ENCODE peak calls at places on chromosome 22, in seven cellular contexts. B is OCI-LY7, J is neural progenitor cell, V is HCT116, U is SK-N-SH, C is GM23338, E is PC-3. D is an unnamed sample.

GRCh38 chr22:27110985-27111451 is 453.6 kb downstream of the MIAT start:
- DNase-seq in J (peak; percentile 36), E (no peak), V (no peak), C (peak; percentile 40), U (peak; percentile 57), B (no peak), D (peak; percentile 50)

GRCh38 chr22:29093501-29093921 is 20.7 kb downstream of the KREMEN1 start:
- DNase-seq in E (no peak), C (no peak), V (no peak), U (peak; percentile 65), B (no peak), J (no peak), D (no peak)

GRCh38 chr22:49849161-49850020 is 4.3 kb upstream of the ZBED4 start:
- DNase-seq in C (no peak), E (no peak), V (no peak), U (peak; percentile 54), J (no peak), B (no peak), D (no peak)

GRCh38 chr22:49381595-49382450 is 445.9 kb downstream of the BRD1 start:
- DNase-seq in B (no peak), E (no peak), C (no peak), U (no peak), V (no peak), J (no peak), D (no peak)

GRCh38 chr22:30580896-30581295 is 6.4 kb upstream of the GAL3ST1 start:
- DNase-seq in J (no peak), U (no peak), V (no peak), B (no peak), C (no peak), E (no peak), D (no peak)

GRCh38 chr22:23565288-23565941 is 14.7 kb downstream of the IGLL1 start:
- DNase-seq in U (peak; percentile 67), V (peak; percentile 4), C (peak; percentile 71), B (peak; percentile 26), J (peak; percentile 57), E (no peak), D (peak; percentile 26)

GRCh38 chr22:50706481-50707125 is 31.4 kb upstream of the ACR start:
- DNase-seq in V (no peak), C (no peak), U (no peak), B (no peak), E (no peak), J (no peak), D (no peak)

GRCh38 chr22:50017701-50018224 is 5.2 kb upstream of the IL17REL start:
- DNase-seq in B (no peak), J (no peak), E (no peak), C (no peak), U (no peak), V (no peak), D (no peak)

GRCh38 chr22:31036671-31037550 is 44.2 kb upstream of the SMTN start:
- DNase-seq in J (no peak), E (peak; percentile 64), B (no peak), V (no peak), C (no peak), U (no peak), D (no peak)

GRCh38 chr22:37607010-37607911 is 1.4 kb upstream of the GGA1 start:
- DNase-seq in B (peak; percentile 87), J (peak; percentile 88), C (peak; percentile 96), E (peak; percentile 91), V (peak; percentile 83), U (peak; percentile 87), D (peak; percentile 95)

GRCh38 chr22:33893486-33893885 is 26.8 kb downstream of the LARGE1 start:
- DNase-seq in J (no peak), C (no peak), V (no peak), E (no peak), B (no peak), U (no peak), D (no peak)

GRCh38 chr22:25153961-25154685 is 45.5 kb upstream of the CRYBB3 start:
- DNase-seq in C (peak; percentile 54), B (no peak), U (peak; percentile 57), V (no peak), E (peak; percentile 69), J (peak; percentile 51), D (peak; percentile 60)

GRCh38 chr22:38705235-38706100 is at the start of gene GTPBP1:
- DNase-seq in B (peak; percentile 100), C (peak; percentile 100), E (peak; percentile 98), J (peak; percentile 100), V (peak; percentile 100), U (peak; percentile 88), D (peak; percentile 100)
- H2AFZ ChIP-seq in B (peak within 1 kb of the TSS; percentile 77), C (no peak within 1 kb of the TSS), E (peak within 1 kb of the TSS; percentile 66), J (peak within 1 kb of the TSS; percentile 21), V (no peak within 1 kb of the TSS), U (peak within 1 kb of the TSS; percentile 74), D (peak within 1 kb of the TSS; percentile 43)

DNA sequence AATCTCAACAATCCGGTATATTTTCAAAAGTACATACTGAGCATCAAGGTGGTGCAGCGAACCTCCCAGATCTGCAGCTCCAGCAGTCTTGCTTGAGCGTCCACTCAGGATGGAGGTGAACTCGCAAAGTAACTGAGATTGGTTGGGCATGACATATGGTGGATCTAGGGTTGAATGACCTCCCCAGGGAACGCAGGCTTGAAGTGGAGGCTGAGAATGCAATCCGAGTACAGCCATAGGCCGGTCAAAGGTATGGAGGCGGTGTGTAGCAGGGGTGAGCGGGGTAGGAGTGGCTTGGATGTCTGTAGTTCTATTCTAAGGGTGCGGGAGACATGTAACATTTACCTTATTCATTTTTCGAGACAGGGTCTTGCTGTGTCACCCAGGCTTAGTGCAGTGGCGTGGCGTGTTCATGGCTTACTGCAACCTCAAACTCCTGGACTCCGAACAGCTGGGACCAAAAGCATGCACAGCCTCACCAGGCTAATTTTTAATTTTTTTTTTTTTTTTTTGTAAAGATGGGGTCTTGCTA is 631 bp upstream of the C22orf39 start:
- DNase-seq in J (peak; percentile 60), B (peak; percentile 90), V (no peak), U (peak; percentile 76), E (peak; percentile 20), C (peak; percentile 60), D (peak; percentile 72)
- TF ChIP-seq EZH2phosphoT487 in J (no peak), B (no peak), V (no peak), U (no peak), E (no peak), C (no peak), D (no peak)

DNA sequence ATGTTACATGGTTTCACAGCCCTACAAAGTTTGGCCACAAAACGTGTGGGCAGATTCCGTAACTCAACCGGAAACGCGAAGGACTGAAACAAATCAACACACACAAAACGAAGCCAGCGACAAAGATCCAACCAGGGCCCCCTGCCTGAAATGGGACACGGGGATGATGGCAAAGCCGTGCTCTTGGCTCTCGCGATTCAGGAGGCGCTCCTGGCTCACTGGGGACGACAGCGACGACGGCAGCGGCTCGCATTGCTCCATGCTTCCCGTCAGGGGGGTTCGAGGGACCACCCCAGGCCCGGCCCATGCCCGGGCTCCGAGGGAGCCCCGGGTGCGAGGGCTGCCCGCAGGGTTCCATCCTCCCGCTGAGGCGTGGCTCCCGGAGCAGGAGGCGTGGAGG is 4786.8 kb upstream of the OR11H1 start:
- DNase-seq in C (no peak), V (no peak), B (no peak), J (no peak), E (no peak), U (peak; percentile 24), D (no peak)
- TF ChIP-seq CTCF in C (no peak), V (no peak), B (no peak), J (no peak), E (no peak), U (no peak), D (no peak)

GRCh38 chr22:20186183-20186870 is 35.5 kb upstream of the CCDC188 start:
- DNase-seq in B (peak; percentile 10), J (peak; percentile 84), U (peak; percentile 59), E (no peak), V (no peak), C (peak; percentile 86), D (no peak)
- H2AFZ ChIP-seq in B (no peak overlapping the region), J (no peak overlapping the region), U (no peak overlapping the region), E (no peak overlapping the region), V (no peak overlapping the region), C (no peak overlapping the region), D (no peak overlapping the region)

GRCh38 chr22:43053176-43053575 is 36.0 kb downstream of the TTLL1 start:
- DNase-seq in J (peak; percentile 34), V (no peak), B (no peak), U (peak; percentile 31), C (peak; percentile 76), E (peak; percentile 16), D (no peak)

GRCh38 chr22:43047605-43048004 is 32.7 kb upstream of the PACSIN2 start:
- DNase-seq in C (no peak), J (no peak), B (no peak), U (no peak), E (no peak), V (no peak), D (no peak)

DNA sequence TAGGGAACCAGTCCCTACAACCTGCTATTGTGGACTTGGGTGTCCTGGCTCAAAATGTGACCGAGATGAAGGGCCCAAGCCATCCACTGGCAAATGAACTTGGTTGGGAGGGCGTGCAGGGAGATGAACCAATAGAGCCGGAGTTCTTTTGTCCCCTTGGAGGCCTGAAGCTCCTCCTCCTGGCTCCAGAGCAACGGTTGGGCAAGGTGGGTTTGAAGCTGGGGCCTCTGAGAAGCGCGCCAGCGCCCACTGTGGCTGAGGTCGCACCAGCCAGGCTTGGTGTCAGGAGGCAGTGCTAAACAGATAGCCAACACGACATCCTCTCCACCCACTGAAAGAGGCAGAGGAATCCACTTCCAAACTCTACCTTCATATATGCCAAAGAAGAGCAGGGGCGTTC is 36.0 kb upstream of the PACSIN2 start:
- DNase-seq in C (peak; percentile 85), U (no peak), V (no peak), E (no peak), B (no peak), J (peak; percentile 49), D (no peak)
- TF ChIP-seq EZH2phosphoT487 in C (no peak), U (no peak), V (no peak), E (no peak), B (no peak), J (no peak), D (no peak)

GRCh38 chr22:35257321-35258143 is at the start of gene HMGXB4:
- DNase-seq in C (peak; percentile 96), E (peak; percentile 78), B (peak; percentile 96), U (peak; percentile 96), J (peak; percentile 96), V (peak; percentile 71), D (peak; percentile 95)
- TF ChIP-seq CTCF in C (no peak), E (no peak), B (peak; percentile 68), U (no peak), J (peak; percentile 39), V (no peak), D (peak; percentile 25)

GRCh38 chr22:18012528-18012927 is 11.8 kb downstream of the MICAL3 start:
- DNase-seq in V (no peak), E (peak; percentile 81), U (no peak), C (no peak), B (no peak), J (no peak), D (peak; percentile 60)
- H2AFZ ChIP-seq in V (no peak overlapping the region), E (no peak overlapping the region), U (no peak overlapping the region), C (no peak overlapping the region), B (no peak overlapping the region), J (no peak overlapping the region), D (no peak overlapping the region)

D was measured in hepatocyte.